ENCODE peak calls at places on chromosomes 5 and 9, in nine cellular contexts. One of them, this sample, is unnamed.
A peak's percentile ranks its signal among the peaks of the same experiment; 100 is the strongest.

GRCh38 chr5:65184780-65185179 is 296.9 kb downstream of the ADAMTS6 start:
- DNase-seq in upper lobe of right lung: no peak
- DNase-seq in CD4-positive, alpha-beta T cell: no peak
- DNase-seq in heart right ventricle: no peak
- DNase-seq in bronchial epithelial cell: no peak
- DNase-seq in Caco-2: peak; percentile 77
- DNase-seq in lung: no peak
- DNase-seq in fibroblast of lung: no peak
- DNase-seq in cardiac fibroblast: no peak
- DNase-seq in this sample: no peak

GRCh38 chr9:100322954-100323536 is 29.7 kb downstream of the TEX10 start:
- DNase-seq in upper lobe of right lung: no peak
- DNase-seq in CD4-positive, alpha-beta T cell: peak; percentile 19
- DNase-seq in heart right ventricle: no peak
- DNase-seq in bronchial epithelial cell: peak; percentile 40
- DNase-seq in Caco-2: peak; percentile 26
- DNase-seq in lung: no peak
- DNase-seq in fibroblast of lung: peak; percentile 60
- DNase-seq in cardiac fibroblast: peak; percentile 72
- DNase-seq in this sample: no peak

GRCh38 chr9:96163141-96163540 is 138.8 kb downstream of the HSD17B3 start:
- DNase-seq in upper lobe of right lung: no peak
- DNase-seq in CD4-positive, alpha-beta T cell: no peak
- DNase-seq in heart right ventricle: no peak
- DNase-seq in bronchial epithelial cell: no peak
- DNase-seq in Caco-2: no peak
- DNase-seq in lung: no peak
- DNase-seq in fibroblast of lung: no peak
- DNase-seq in cardiac fibroblast: no peak
- DNase-seq in this sample: no peak

GRCh38 chr5:97388794-97389193 is 205.7 kb upstream of the RIOK2 start:
- DNase-seq in upper lobe of right lung: no peak
- DNase-seq in CD4-positive, alpha-beta T cell: no peak
- DNase-seq in heart right ventricle: no peak
- DNase-seq in bronchial epithelial cell: peak; percentile 65
- DNase-seq in Caco-2: no peak
- DNase-seq in lung: no peak
- DNase-seq in fibroblast of lung: no peak
- DNase-seq in cardiac fibroblast: peak; percentile 76
- DNase-seq in this sample: no peak

GRCh38 chr5:176171171-176171760 is 67.0 kb upstream of the SIMC1 start:
- DNase-seq in upper lobe of right lung: no peak
- DNase-seq in CD4-positive, alpha-beta T cell: no peak
- DNase-seq in heart right ventricle: no peak
- DNase-seq in bronchial epithelial cell: no peak
- DNase-seq in Caco-2: no peak
- DNase-seq in lung: no peak
- DNase-seq in fibroblast of lung: no peak
- DNase-seq in cardiac fibroblast: no peak
- DNase-seq in this sample: no peak

GRCh38 chr9:91421022-91421765 is 2.4 kb downstream of the NFIL3 start:
- DNase-seq in upper lobe of right lung: peak; percentile 72
- DNase-seq in CD4-positive, alpha-beta T cell: no peak
- DNase-seq in heart right ventricle: peak; percentile 38
- DNase-seq in bronchial epithelial cell: no peak
- DNase-seq in Caco-2: no peak
- DNase-seq in lung: no peak
- DNase-seq in fibroblast of lung: peak; percentile 72
- DNase-seq in cardiac fibroblast: peak; percentile 30
- DNase-seq in this sample: no peak

GRCh38 chr9:89786650-89787049 is 181.8 kb downstream of the GADD45G start:
- DNase-seq in upper lobe of right lung: no peak
- DNase-seq in CD4-positive, alpha-beta T cell: no peak
- DNase-seq in heart right ventricle: peak; percentile 46
- DNase-seq in bronchial epithelial cell: no peak
- DNase-seq in Caco-2: no peak
- DNase-seq in lung: peak; percentile 47
- DNase-seq in fibroblast of lung: peak; percentile 30
- DNase-seq in cardiac fibroblast: no peak
- DNase-seq in this sample: no peak

GRCh38 chr5:71681282-71681681 is 37.8 kb upstream of the CARTPT start:
- DNase-seq in upper lobe of right lung: no peak
- DNase-seq in CD4-positive, alpha-beta T cell: no peak
- DNase-seq in heart right ventricle: no peak
- DNase-seq in bronchial epithelial cell: peak; percentile 49
- DNase-seq in Caco-2: no peak
- DNase-seq in lung: no peak
- DNase-seq in fibroblast of lung: no peak
- DNase-seq in cardiac fibroblast: peak; percentile 78
- DNase-seq in this sample: no peak

GRCh38 chr9:118577121-118577520 is 792.1 kb downstream of the BRINP1 start:
- DNase-seq in upper lobe of right lung: no peak
- DNase-seq in CD4-positive, alpha-beta T cell: no peak
- DNase-seq in heart right ventricle: no peak
- DNase-seq in bronchial epithelial cell: peak; percentile 76
- DNase-seq in Caco-2: no peak
- DNase-seq in lung: no peak
- DNase-seq in fibroblast of lung: peak; percentile 54
- DNase-seq in cardiac fibroblast: peak; percentile 88
- DNase-seq in this sample: no peak

GRCh38 chr5:61071565-61071964 is 90.7 kb downstream of the SMIM15 start:
- DNase-seq in upper lobe of right lung: no peak
- DNase-seq in CD4-positive, alpha-beta T cell: no peak
- DNase-seq in heart right ventricle: no peak
- DNase-seq in bronchial epithelial cell: no peak
- DNase-seq in Caco-2: peak; percentile 7
- DNase-seq in lung: no peak
- DNase-seq in fibroblast of lung: no peak
- DNase-seq in cardiac fibroblast: no peak
- DNase-seq in this sample: no peak

GRCh38 chr5:90293931-90294330 is 115.6 kb downstream of the CETN3 start:
- DNase-seq in upper lobe of right lung: no peak
- DNase-seq in CD4-positive, alpha-beta T cell: no peak
- DNase-seq in heart right ventricle: no peak
- DNase-seq in bronchial epithelial cell: peak; percentile 69
- DNase-seq in Caco-2: peak; percentile 21
- DNase-seq in lung: no peak
- DNase-seq in fibroblast of lung: peak; percentile 57
- DNase-seq in cardiac fibroblast: peak; percentile 97
- DNase-seq in this sample: no peak

GRCh38 chr5:60540855-60541805 is 158.8 kb downstream of the DEPDC1B start:
- DNase-seq in upper lobe of right lung: no peak
- DNase-seq in CD4-positive, alpha-beta T cell: no peak
- DNase-seq in heart right ventricle: peak; percentile 37
- DNase-seq in bronchial epithelial cell: no peak
- DNase-seq in Caco-2: no peak
- DNase-seq in lung: no peak
- DNase-seq in fibroblast of lung: peak; percentile 63
- DNase-seq in cardiac fibroblast: peak; percentile 56
- DNase-seq in this sample: no peak

GRCh38 chr9:33267368-33267767 is 2.5 kb downstream of the CHMP5 start:
- DNase-seq in upper lobe of right lung: no peak
- DNase-seq in CD4-positive, alpha-beta T cell: no peak
- DNase-seq in heart right ventricle: no peak
- DNase-seq in bronchial epithelial cell: no peak
- DNase-seq in Caco-2: no peak
- DNase-seq in lung: no peak
- DNase-seq in fibroblast of lung: no peak
- DNase-seq in cardiac fibroblast: no peak
- DNase-seq in this sample: no peak

GRCh38 chr9:107397076-107398049 is 92.2 kb downstream of the KLF4 start:
- DNase-seq in upper lobe of right lung: no peak
- DNase-seq in CD4-positive, alpha-beta T cell: no peak
- DNase-seq in heart right ventricle: no peak
- DNase-seq in bronchial epithelial cell: peak; percentile 86
- DNase-seq in Caco-2: no peak
- DNase-seq in lung: peak; percentile 35
- DNase-seq in fibroblast of lung: peak; percentile 82
- DNase-seq in cardiac fibroblast: peak; percentile 49
- DNase-seq in this sample: no peak

GRCh38 chr5:98765815-98766214 is 7.6 kb upstream of the RGMB start:
- DNase-seq in upper lobe of right lung: no peak
- DNase-seq in CD4-positive, alpha-beta T cell: no peak
- DNase-seq in heart right ventricle: no peak
- DNase-seq in bronchial epithelial cell: no peak
- DNase-seq in Caco-2: no peak
- DNase-seq in lung: no peak
- DNase-seq in fibroblast of lung: no peak
- DNase-seq in cardiac fibroblast: no peak
- DNase-seq in this sample: no peak

GRCh38 chr9:123795336-123795735 is 134.6 kb downstream of the DENND1A start:
- DNase-seq in upper lobe of right lung: no peak
- DNase-seq in CD4-positive, alpha-beta T cell: no peak
- DNase-seq in heart right ventricle: no peak
- DNase-seq in bronchial epithelial cell: no peak
- DNase-seq in Caco-2: no peak
- DNase-seq in lung: no peak
- DNase-seq in fibroblast of lung: peak; percentile 90
- DNase-seq in cardiac fibroblast: no peak
- DNase-seq in this sample: no peak

GRCh38 chr9:87796232-87796631 is 70.3 kb downstream of the CTSL start:
- DNase-seq in upper lobe of right lung: no peak
- DNase-seq in CD4-positive, alpha-beta T cell: no peak
- DNase-seq in heart right ventricle: no peak
- DNase-seq in bronchial epithelial cell: no peak
- DNase-seq in Caco-2: no peak
- DNase-seq in lung: no peak
- DNase-seq in fibroblast of lung: no peak
- DNase-seq in cardiac fibroblast: no peak
- DNase-seq in this sample: no peak

GRCh38 chr9:16726718-16727451 is 143.6 kb downstream of the BNC2 start:
- DNase-seq in upper lobe of right lung: peak; percentile 86
- DNase-seq in CD4-positive, alpha-beta T cell: no peak
- DNase-seq in heart right ventricle: peak; percentile 47
- DNase-seq in bronchial epithelial cell: peak; percentile 53
- DNase-seq in Caco-2: peak; percentile 45
- DNase-seq in lung: peak; percentile 81
- DNase-seq in fibroblast of lung: peak; percentile 91
- DNase-seq in cardiac fibroblast: peak; percentile 94
- DNase-seq in this sample: no peak

GRCh38 chr9:70589571-70590263 is 175.3 kb upstream of the KLF9 start:
- DNase-seq in upper lobe of right lung: no peak
- DNase-seq in CD4-positive, alpha-beta T cell: no peak
- DNase-seq in heart right ventricle: peak; percentile 61
- DNase-seq in bronchial epithelial cell: peak; percentile 27
- DNase-seq in Caco-2: no peak
- DNase-seq in lung: no peak
- DNase-seq in fibroblast of lung: peak; percentile 85
- DNase-seq in cardiac fibroblast: peak; percentile 89
- DNase-seq in this sample: no peak

GRCh38 chr5:31347558-31347905 is 154.0 kb downstream of the CDH6 start:
- DNase-seq in upper lobe of right lung: no peak
- DNase-seq in CD4-positive, alpha-beta T cell: no peak
- DNase-seq in heart right ventricle: no peak
- DNase-seq in bronchial epithelial cell: no peak
- DNase-seq in Caco-2: no peak
- DNase-seq in lung: no peak
- DNase-seq in fibroblast of lung: no peak
- DNase-seq in cardiac fibroblast: no peak
- DNase-seq in this sample: no peak

GRCh38 chr5:35852084-35852734 is 4.5 kb upstream of the IL7R start:
- DNase-seq in upper lobe of right lung: no peak
- DNase-seq in CD4-positive, alpha-beta T cell: no peak
- DNase-seq in heart right ventricle: no peak
- DNase-seq in bronchial epithelial cell: no peak
- DNase-seq in Caco-2: peak; percentile 5
- DNase-seq in lung: no peak
- DNase-seq in fibroblast of lung: no peak
- DNase-seq in cardiac fibroblast: no peak
- DNase-seq in this sample: no peak
- TF ChIP-seq CTCF in upper lobe of right lung: no peak
- TF ChIP-seq CTCF in CD4-positive, alpha-beta T cell: no peak
- TF ChIP-seq CTCF in heart right ventricle: no peak
- TF ChIP-seq CTCF in bronchial epithelial cell: no peak
- TF ChIP-seq CTCF in Caco-2: no peak
- TF ChIP-seq CTCF in lung: no peak
- TF ChIP-seq CTCF in fibroblast of lung: no peak
- TF ChIP-seq CTCF in cardiac fibroblast: no peak
- TF ChIP-seq CTCF in this sample: no peak

GRCh38 chr5:151198861-151199260 is 25.0 kb downstream of the CCDC69 start:
- DNase-seq in upper lobe of right lung: peak; percentile 26
- DNase-seq in CD4-positive, alpha-beta T cell: no peak
- DNase-seq in heart right ventricle: no peak
- DNase-seq in bronchial epithelial cell: no peak
- DNase-seq in Caco-2: no peak
- DNase-seq in lung: no peak
- DNase-seq in fibroblast of lung: no peak
- DNase-seq in cardiac fibroblast: no peak
- DNase-seq in this sample: no peak
- TF ChIP-seq CTCF in upper lobe of right lung: no peak
- TF ChIP-seq CTCF in CD4-positive, alpha-beta T cell: no peak
- TF ChIP-seq CTCF in heart right ventricle: no peak
- TF ChIP-seq CTCF in bronchial epithelial cell: no peak
- TF ChIP-seq CTCF in Caco-2: no peak
- TF ChIP-seq CTCF in lung: no peak
- TF ChIP-seq CTCF in fibroblast of lung: no peak
- TF ChIP-seq CTCF in cardiac fibroblast: no peak
- TF ChIP-seq CTCF in this sample: no peak

GRCh38 chr9:82722556-82722955 is 340.4 kb downstream of the RASEF start:
- DNase-seq in upper lobe of right lung: no peak
- DNase-seq in CD4-positive, alpha-beta T cell: no peak
- DNase-seq in heart right ventricle: no peak
- DNase-seq in bronchial epithelial cell: no peak
- DNase-seq in Caco-2: no peak
- DNase-seq in lung: no peak
- DNase-seq in fibroblast of lung: no peak
- DNase-seq in cardiac fibroblast: no peak
- DNase-seq in this sample: no peak
- TF ChIP-seq CTCF in upper lobe of right lung: no peak
- TF ChIP-seq CTCF in CD4-positive, alpha-beta T cell: no peak
- TF ChIP-seq CTCF in heart right ventricle: no peak
- TF ChIP-seq CTCF in bronchial epithelial cell: no peak
- TF ChIP-seq CTCF in Caco-2: no peak
- TF ChIP-seq CTCF in lung: no peak
- TF ChIP-seq CTCF in fibroblast of lung: no peak
- TF ChIP-seq CTCF in cardiac fibroblast: no peak
- TF ChIP-seq CTCF in this sample: no peak

GRCh38 chr9:121989010-121989409 is 104.1 kb downstream of the TTLL11 start:
- DNase-seq in upper lobe of right lung: no peak
- DNase-seq in CD4-positive, alpha-beta T cell: no peak
- DNase-seq in heart right ventricle: no peak
- DNase-seq in bronchial epithelial cell: no peak
- DNase-seq in Caco-2: peak; percentile 37
- DNase-seq in lung: no peak
- DNase-seq in fibroblast of lung: no peak
- DNase-seq in cardiac fibroblast: peak; percentile 11
- DNase-seq in this sample: no peak
- TF ChIP-seq CTCF in upper lobe of right lung: no peak
- TF ChIP-seq CTCF in CD4-positive, alpha-beta T cell: no peak
- TF ChIP-seq CTCF in heart right ventricle: peak; percentile 11
- TF ChIP-seq CTCF in bronchial epithelial cell: peak; percentile 19
- TF ChIP-seq CTCF in Caco-2: no peak
- TF ChIP-seq CTCF in lung: no peak
- TF ChIP-seq CTCF in fibroblast of lung: peak; percentile 17
- TF ChIP-seq CTCF in cardiac fibroblast: no peak
- TF ChIP-seq CTCF in this sample: no peak